ENCODE peak calls at places on chromosomes 16 and 17, in nine cellular contexts. X is foreskin fibroblast; K is naive thymus-derived CD4-positive, alpha-beta T cell; Y is islet precursor cell; A is endodermal cell; B is GM13977; E is CD8-positive, alpha-beta memory T cell; N is EH; L is AG04450. V is an unnamed sample.

GRCh38 chr16:81004646-81005353 is 1.9 kb downstream of the CMC2 start:
- DNase-seq in L (peak; percentile 32), A (no peak), K (no peak), E (no peak), B (peak; percentile 27), Y (no peak), N (peak; percentile 68), X (peak; percentile 28), V (peak; percentile 86)

GRCh38 chr16:88907768-88908167 is 41.3 kb upstream of the PABPN1L start:
- DNase-seq in Y (peak; percentile 85), X (no peak), E (no peak), K (no peak), A (no peak), B (no peak), L (no peak), N (no peak), V (no peak)

GRCh38 chr16:57385083-57385482 is 12.8 kb downstream of the CX3CL1 start:
- DNase-seq in Y (no peak), X (no peak), L (no peak), A (no peak), B (no peak), N (no peak), K (no peak), E (no peak), V (no peak)

GRCh38 chr16:4882261-4882632 is 35.0 kb downstream of the UBN1 start:
- DNase-seq in X (peak; percentile 47), L (no peak), N (peak; percentile 24), K (no peak), Y (no peak), E (no peak), A (no peak), B (no peak), V (no peak)

GRCh38 chr17:44546711-44547606 is 10.3 kb upstream of the FZD2 start:
- DNase-seq in X (peak; percentile 68), L (no peak), Y (peak; percentile 60), E (no peak), N (peak; percentile 81), A (peak; percentile 41), K (no peak), B (no peak), V (no peak)

GRCh38 chr16:27251561-27252205 is 16.9 kb downstream of the NSMCE1 start:
- DNase-seq in K (no peak), Y (no peak), E (no peak), A (peak; percentile 17), X (no peak), N (no peak), L (no peak), B (no peak), V (no peak)

GRCh38 chr16:86732621-86733297 is 154.4 kb downstream of the FOXL1 start:
- DNase-seq in E (no peak), B (no peak), L (no peak), Y (peak; percentile 76), K (no peak), N (peak; percentile 49), X (peak; percentile 29), A (peak; percentile 86), V (no peak)

GRCh38 chr17:49204521-49204920 is 5.9 kb downstream of the GNGT2 start:
- DNase-seq in E (no peak), N (peak; percentile 35), X (no peak), L (no peak), K (no peak), Y (no peak), B (no peak), A (no peak), V (no peak)

GRCh38 chr17:1693339-1693738 is 8.7 kb upstream of the PRPF8 start:
- DNase-seq in E (no peak), K (no peak), X (peak; percentile 28), N (peak; percentile 53), L (no peak), Y (no peak), B (no peak), A (no peak), V (no peak)

GRCh38 chr16:56332464-56333079 is 92.8 kb downstream of the AMFR start:
- DNase-seq in B (no peak), A (peak; percentile 96), K (no peak), E (no peak), L (no peak), Y (peak; percentile 95), X (peak; percentile 60), N (peak; percentile 72), V (peak; percentile 49)

GRCh38 chr17:29649359-29649758 is 26.6 kb upstream of the CORO6 start:
- DNase-seq in K (no peak), A (no peak), B (no peak), Y (no peak), X (no peak), N (no peak), E (no peak), L (no peak), V (no peak)

GRCh38 chr16:48024042-48024441 is 131.8 kb downstream of the ABCC12 start:
- DNase-seq in L (no peak), N (no peak), B (no peak), K (no peak), Y (no peak), A (no peak), E (no peak), X (no peak), V (no peak)

GRCh38 chr17:50129303-50129945 is 536 bp downstream of the SAMD14 start:
- DNase-seq in B (no peak), K (peak; percentile 30), A (peak; percentile 86), E (peak; percentile 39), L (no peak), X (peak; percentile 54), N (peak; percentile 69), Y (peak; percentile 83), V (no peak)

V was measured in small intestine.